ENCODE peak calls at places on chromosome 3, in nine cellular contexts. I is activated T-cell treated with anti-CD3 and anti-CD28 coated beads, Interleukin-2, amount 50 U/mL, for 72 hours; F is posterior vena cava; H is SK-MEL-5; D is body of pancreas; G is DMS153; R is A549; U is CD8-positive, alpha-beta memory T cell; L is germinal center. K is an unnamed sample.

GRCh38 chr3:146313411-146314111 is 62.7 kb upstream of the PLSCR4 start:
- DNase-seq in I (no peak), F (no peak), H (no peak), D (no peak), G (no peak), R (no peak), U (no peak), L (no peak), K (no peak)

GRCh38 chr3:170111147-170111771 is 70.3 kb downstream of the PHC3 start:
- DNase-seq in I (no peak), F (no peak), H (no peak), D (no peak), G (no peak), R (no peak), U (no peak), L (no peak), K (no peak)

GRCh38 chr3:62370112-62371031 is 3.0 kb downstream of the FEZF2 start:
- DNase-seq in I (no peak), F (no peak), H (no peak), D (no peak), G (no peak), R (no peak), U (no peak), L (no peak), K (no peak)

GRCh38 chr3:12990306-12990705 is 82.9 kb downstream of the IQSEC1 start:
- DNase-seq in I (no peak), F (peak; percentile 42), H (no peak), D (no peak), G (no peak), R (no peak), U (peak; percentile 25), L (no peak), K (peak; percentile 38)

GRCh38 chr3:72113964-72114363 is 329.0 kb upstream of the PROK2 start:
- DNase-seq in I (no peak), F (no peak), H (no peak), D (no peak), G (no peak), R (no peak), U (no peak), L (no peak), K (no peak)

GRCh38 chr3:171351676-171352075 is 108.5 kb downstream of the TNIK start:
- DNase-seq in I (peak; percentile 25), F (no peak), H (peak; percentile 39), D (no peak), G (peak; percentile 64), R (no peak), U (no peak), L (no peak), K (no peak)

GRCh38 chr3:138912237-138912636 is 34.7 kb downstream of the FOXL2 start:
- DNase-seq in I (no peak), F (no peak), H (no peak), D (no peak), G (no peak), R (no peak), U (no peak), L (no peak), K (no peak)

GRCh38 chr3:50205719-50206276 is 727 bp downstream of the SLC38A3 start:
- DNase-seq in I (peak; percentile 46), F (no peak), H (no peak), D (peak; percentile 83), G (no peak), R (no peak), U (no peak), L (peak; percentile 66), K (peak; percentile 73)

GRCh38 chr3:17176757-17177156 is 292.0 kb downstream of the PLCL2 start:
- DNase-seq in I (no peak), F (no peak), H (no peak), D (no peak), G (no peak), R (no peak), U (no peak), L (no peak), K (no peak)

K was measured in hepatocyte.